ENCODE peak calls at places on chromosome 12, in seven cellular contexts. One of them, this sample, is unnamed.

GRCh38 chr12:51429705-51430104 is 5.1 kb downstream of the SLC4A8 start:
- DNase-seq in GM23338: no peak
- DNase-seq in RWPE1: no peak
- DNase-seq in IMR-90: no peak
- DNase-seq in vagina: no peak
- DNase-seq in neuronal stem cell: no peak
- DNase-seq in aorta: no peak
- DNase-seq in this sample: no peak

GRCh38 chr12:65958456-65958855 is 134.2 kb downstream of the HMGA2 start:
- DNase-seq in GM23338: peak; percentile 36
- DNase-seq in vagina: no peak
- DNase-seq in aorta: no peak
- DNase-seq in neuronal stem cell: no peak
- DNase-seq in RWPE1: peak; percentile 43
- DNase-seq in IMR-90: peak; percentile 59
- DNase-seq in this sample: no peak

GRCh38 chr12:34398706-34399630 is 376.7 kb downstream of the ALG10 start:
- DNase-seq in neuronal stem cell: no peak
- DNase-seq in GM23338: no peak
- DNase-seq in IMR-90: no peak
- DNase-seq in vagina: peak; percentile 83
- DNase-seq in RWPE1: no peak
- DNase-seq in aorta: peak; percentile 72
- DNase-seq in this sample: no peak

GRCh38 chr12:124392991-124393790 is 98.3 kb downstream of the RFLNA start:
- DNase-seq in aorta: peak; percentile 97
- DNase-seq in RWPE1: peak; percentile 45
- DNase-seq in neuronal stem cell: no peak
- DNase-seq in IMR-90: peak; percentile 58
- DNase-seq in vagina: no peak
- DNase-seq in GM23338: no peak
- DNase-seq in this sample: peak; percentile 55

GRCh38 chr12:62647586-62647985 is 181.0 kb downstream of the MON2 start:
- DNase-seq in GM23338: peak; percentile 22
- DNase-seq in IMR-90: no peak
- DNase-seq in vagina: no peak
- DNase-seq in aorta: no peak
- DNase-seq in RWPE1: no peak
- DNase-seq in neuronal stem cell: no peak
- DNase-seq in this sample: no peak

GRCh38 chr12:52059582-52060497 is 8.6 kb downstream of the NR4A1 start:
- DNase-seq in neuronal stem cell: no peak
- DNase-seq in GM23338: no peak
- DNase-seq in vagina: peak; percentile 93
- DNase-seq in RWPE1: no peak
- DNase-seq in IMR-90: peak; percentile 87
- DNase-seq in aorta: peak; percentile 78
- DNase-seq in this sample: no peak

GRCh38 chr12:68960162-68960501 is 27.2 kb upstream of the CPM start:
- DNase-seq in aorta: no peak
- DNase-seq in neuronal stem cell: no peak
- DNase-seq in IMR-90: peak; percentile 86
- DNase-seq in vagina: no peak
- DNase-seq in GM23338: no peak
- DNase-seq in RWPE1: no peak
- DNase-seq in this sample: no peak

GRCh38 chr12:104197264-104197663 is 18.3 kb upstream of the TXNRD1 start:
- DNase-seq in IMR-90: peak; percentile 40
- DNase-seq in RWPE1: no peak
- DNase-seq in GM23338: no peak
- DNase-seq in vagina: no peak
- DNase-seq in aorta: no peak
- DNase-seq in neuronal stem cell: no peak
- DNase-seq in this sample: no peak

GRCh38 chr12:86772688-86773087 is 516.5 kb upstream of the MGAT4C start:
- DNase-seq in RWPE1: peak; percentile 3
- DNase-seq in neuronal stem cell: no peak
- DNase-seq in GM23338: no peak
- DNase-seq in IMR-90: peak; percentile 43
- DNase-seq in vagina: no peak
- DNase-seq in aorta: no peak
- DNase-seq in this sample: no peak

GRCh38 chr12:27477049-27477448 is 30.5 kb downstream of the SMCO2 start:
- DNase-seq in RWPE1: no peak
- DNase-seq in aorta: no peak
- DNase-seq in IMR-90: no peak
- DNase-seq in GM23338: no peak
- DNase-seq in neuronal stem cell: no peak
- DNase-seq in vagina: no peak
- DNase-seq in this sample: no peak

GRCh38 chr12:60535363-60535762 is 939.5 kb downstream of the SLC16A7 start:
- DNase-seq in aorta: no peak
- DNase-seq in vagina: no peak
- DNase-seq in neuronal stem cell: no peak
- DNase-seq in GM23338: no peak
- DNase-seq in IMR-90: peak; percentile 0
- DNase-seq in RWPE1: no peak
- DNase-seq in this sample: no peak

GRCh38 chr12:68113644-68114043 is 45.9 kb downstream of the IFNG start:
- DNase-seq in IMR-90: no peak
- DNase-seq in vagina: no peak
- DNase-seq in GM23338: peak; percentile 72
- DNase-seq in aorta: no peak
- DNase-seq in neuronal stem cell: no peak
- DNase-seq in RWPE1: no peak
- DNase-seq in this sample: peak; percentile 22

GRCh38 chr12:6538420-6539275 is 4.3 kb downstream of the GAPDH start:
- DNase-seq in vagina: no peak
- DNase-seq in RWPE1: no peak
- DNase-seq in GM23338: peak; percentile 49
- DNase-seq in neuronal stem cell: no peak
- DNase-seq in IMR-90: peak; percentile 60
- DNase-seq in aorta: no peak
- DNase-seq in this sample: no peak

GRCh38 chr12:109999649-109999971 is 380 bp downstream of the ANKRD13A start:
- DNase-seq in neuronal stem cell: no peak
- DNase-seq in IMR-90: no peak
- DNase-seq in RWPE1: no peak
- DNase-seq in GM23338: no peak
- DNase-seq in vagina: no peak
- DNase-seq in aorta: peak; percentile 81
- DNase-seq in this sample: no peak

GRCh38 chr12:28855761-28856160 is 293.3 kb upstream of the FAR2 start:
- DNase-seq in aorta: no peak
- DNase-seq in IMR-90: no peak
- DNase-seq in vagina: no peak
- DNase-seq in GM23338: no peak
- DNase-seq in neuronal stem cell: no peak
- DNase-seq in RWPE1: no peak
- DNase-seq in this sample: no peak

GRCh38 chr12:93127582-93128331 is 198.7 kb upstream of the EEA1 start:
- DNase-seq in neuronal stem cell: no peak
- DNase-seq in GM23338: peak; percentile 69
- DNase-seq in IMR-90: peak; percentile 92
- DNase-seq in vagina: peak; percentile 91
- DNase-seq in aorta: peak; percentile 78
- DNase-seq in RWPE1: peak; percentile 60
- DNase-seq in this sample: peak; percentile 9

GRCh38 chr12:18595406-18595805 is 142.4 kb downstream of the PLCZ1 start:
- DNase-seq in vagina: no peak
- DNase-seq in neuronal stem cell: no peak
- DNase-seq in GM23338: peak; percentile 29
- DNase-seq in IMR-90: no peak
- DNase-seq in aorta: no peak
- DNase-seq in RWPE1: no peak
- DNase-seq in this sample: no peak

GRCh38 chr12:132702640-132703039 is 8.0 kb upstream of the PGAM5 start:
- DNase-seq in vagina: no peak
- DNase-seq in aorta: no peak
- DNase-seq in neuronal stem cell: no peak
- DNase-seq in GM23338: peak; percentile 21
- DNase-seq in RWPE1: no peak
- DNase-seq in IMR-90: no peak
- DNase-seq in this sample: no peak

GRCh38 chr12:68665016-68665569 is 21.7 kb upstream of the NUP107 start:
- DNase-seq in IMR-90: no peak
- DNase-seq in aorta: no peak
- DNase-seq in neuronal stem cell: no peak
- DNase-seq in GM23338: no peak
- DNase-seq in RWPE1: peak; percentile 4
- DNase-seq in vagina: no peak
- DNase-seq in this sample: no peak

GRCh38 chr12:109994262-109995175 is 1.6 kb downstream of the GIT2 start:
- DNase-seq in IMR-90: no peak
- DNase-seq in vagina: no peak
- DNase-seq in RWPE1: no peak
- DNase-seq in aorta: no peak
- DNase-seq in GM23338: no peak
- DNase-seq in neuronal stem cell: no peak
- DNase-seq in this sample: no peak

GRCh38 chr12:19227880-19228210 is 98.3 kb downstream of the PLEKHA5 start:
- DNase-seq in RWPE1: no peak
- DNase-seq in neuronal stem cell: no peak
- DNase-seq in aorta: no peak
- DNase-seq in IMR-90: no peak
- DNase-seq in vagina: no peak
- DNase-seq in GM23338: no peak
- DNase-seq in this sample: peak; percentile 26

GRCh38 chr12:124904306-124905098 is 9.9 kb downstream of the UBC start:
- DNase-seq in neuronal stem cell: no peak
- DNase-seq in vagina: peak; percentile 95
- DNase-seq in RWPE1: peak; percentile 88
- DNase-seq in IMR-90: peak; percentile 94
- DNase-seq in aorta: peak; percentile 95
- DNase-seq in GM23338: no peak
- DNase-seq in this sample: peak; percentile 25

GRCh38 chr12:125493704-125494308 is 428.6 kb downstream of the AACS start:
- DNase-seq in IMR-90: no peak
- DNase-seq in vagina: no peak
- DNase-seq in aorta: no peak
- DNase-seq in neuronal stem cell: no peak
- DNase-seq in RWPE1: no peak
- DNase-seq in GM23338: no peak
- DNase-seq in this sample: no peak

GRCh38 chr12:46378530-46378929 is 6.0 kb upstream of the SLC38A2 start:
- DNase-seq in neuronal stem cell: no peak
- DNase-seq in aorta: no peak
- DNase-seq in GM23338: peak; percentile 63
- DNase-seq in vagina: no peak
- DNase-seq in IMR-90: no peak
- DNase-seq in RWPE1: no peak
- DNase-seq in this sample: no peak
- H3K27ac ChIP-seq in neuronal stem cell: no peak overlapping the region
- H3K27ac ChIP-seq in aorta: no peak overlapping the region
- H3K27ac ChIP-seq in GM23338: peak overlapping the region; percentile 60
- H3K27ac ChIP-seq in vagina: no peak overlapping the region
- H3K27ac ChIP-seq in IMR-90: no peak overlapping the region
- H3K27ac ChIP-seq in RWPE1: no peak overlapping the region
- H3K27ac ChIP-seq in this sample: no peak overlapping the region

GRCh38 chr12:103075848-103076247 is 118.4 kb downstream of the ASCL1 start:
- DNase-seq in aorta: no peak
- DNase-seq in RWPE1: no peak
- DNase-seq in neuronal stem cell: no peak
- DNase-seq in vagina: no peak
- DNase-seq in IMR-90: no peak
- DNase-seq in GM23338: no peak
- DNase-seq in this sample: no peak
- H3K27ac ChIP-seq in aorta: no peak overlapping the region
- H3K27ac ChIP-seq in RWPE1: no peak overlapping the region
- H3K27ac ChIP-seq in neuronal stem cell: no peak overlapping the region
- H3K27ac ChIP-seq in vagina: no peak overlapping the region
- H3K27ac ChIP-seq in IMR-90: no peak overlapping the region
- H3K27ac ChIP-seq in GM23338: no peak overlapping the region
- H3K27ac ChIP-seq in this sample: no peak overlapping the region

DNA sequence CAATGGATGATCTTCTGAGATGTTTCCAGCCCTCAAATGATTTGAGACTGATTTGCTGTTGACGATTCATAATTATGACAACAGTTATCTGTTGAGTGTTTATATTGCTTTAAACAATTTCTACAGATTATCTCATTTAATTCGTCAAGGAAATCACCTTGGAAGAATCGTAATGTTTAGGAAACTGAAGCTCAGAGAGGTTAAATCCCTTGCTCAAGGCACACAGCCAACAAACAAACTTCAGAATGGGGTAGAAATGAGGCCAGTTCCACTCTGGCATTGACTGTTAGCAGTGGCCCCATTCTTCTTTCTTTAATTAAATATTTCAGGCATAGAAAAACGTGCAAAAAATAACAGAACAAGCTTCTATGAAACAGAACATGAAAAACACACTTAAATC is 4.0 kb upstream of the WSCD2 start:
- DNase-seq in neuronal stem cell: no peak
- DNase-seq in aorta: no peak
- DNase-seq in RWPE1: no peak
- DNase-seq in IMR-90: no peak
- DNase-seq in vagina: no peak
- DNase-seq in GM23338: no peak
- DNase-seq in this sample: no peak
- H3K27ac ChIP-seq in neuronal stem cell: no peak overlapping the region
- H3K27ac ChIP-seq in aorta: no peak overlapping the region
- H3K27ac ChIP-seq in RWPE1: no peak overlapping the region
- H3K27ac ChIP-seq in IMR-90: no peak overlapping the region
- H3K27ac ChIP-seq in vagina: no peak overlapping the region
- H3K27ac ChIP-seq in GM23338: no peak overlapping the region
- H3K27ac ChIP-seq in this sample: no peak overlapping the region

GRCh38 chr12:54004063-54004840 is 4.3 kb downstream of the HOXC9 start:
- DNase-seq in aorta: no peak
- DNase-seq in GM23338: no peak
- DNase-seq in IMR-90: no peak
- DNase-seq in vagina: no peak
- DNase-seq in neuronal stem cell: no peak
- DNase-seq in RWPE1: no peak
- DNase-seq in this sample: no peak

GRCh38 chr12:54004841-54005530 is 3.8 kb upstream of the HOXC8 start:
- DNase-seq in aorta: peak; percentile 87
- DNase-seq in IMR-90: no peak
- DNase-seq in RWPE1: no peak
- DNase-seq in vagina: no peak
- DNase-seq in neuronal stem cell: no peak
- DNase-seq in GM23338: peak; percentile 76
- DNase-seq in this sample: peak; percentile 57

GRCh38 chr12:54005853-54006699 is 2.7 kb upstream of the HOXC8 start:
- DNase-seq in IMR-90: peak; percentile 62
- DNase-seq in RWPE1: peak; percentile 81
- DNase-seq in aorta: peak; percentile 98
- DNase-seq in GM23338: peak; percentile 95
- DNase-seq in vagina: no peak
- DNase-seq in neuronal stem cell: peak; percentile 94
- DNase-seq in this sample: peak; percentile 96

GRCh38 chr12:54006700-54007220 is 2.0 kb upstream of the HOXC8 start:
- DNase-seq in neuronal stem cell: no peak
- DNase-seq in RWPE1: no peak
- DNase-seq in vagina: no peak
- DNase-seq in IMR-90: no peak
- DNase-seq in GM23338: no peak
- DNase-seq in aorta: no peak
- DNase-seq in this sample: no peak

DNA sequence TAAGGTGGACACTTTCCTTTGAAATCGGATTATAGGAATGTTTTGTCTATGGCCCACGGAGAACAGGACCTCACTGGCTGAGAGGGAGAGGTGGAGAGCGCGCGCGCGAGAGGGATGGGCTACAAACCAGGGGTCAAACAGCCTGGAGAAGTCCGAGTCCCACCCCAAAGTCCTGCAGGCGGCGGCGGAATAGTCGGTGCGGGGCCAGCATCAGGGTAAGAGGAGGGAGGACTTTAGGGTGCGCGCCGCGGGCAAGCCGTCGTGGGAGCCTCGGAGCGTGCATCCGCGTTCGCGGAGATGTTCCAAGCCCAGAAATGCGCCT is 3.3 kb upstream of the HOXC8 start:
- DNase-seq in RWPE1: no peak
- DNase-seq in aorta: peak; percentile 80
- DNase-seq in vagina: no peak
- DNase-seq in GM23338: no peak
- DNase-seq in neuronal stem cell: no peak
- DNase-seq in IMR-90: no peak
- DNase-seq in this sample: no peak
- H3K27ac ChIP-seq in RWPE1: no peak overlapping the region
- H3K27ac ChIP-seq in aorta: no peak overlapping the region
- H3K27ac ChIP-seq in vagina: no peak overlapping the region
- H3K27ac ChIP-seq in GM23338: no peak overlapping the region
- H3K27ac ChIP-seq in neuronal stem cell: no peak overlapping the region
- H3K27ac ChIP-seq in IMR-90: no peak overlapping the region
- H3K27ac ChIP-seq in this sample: no peak overlapping the region

This sample was measured in neural progenitor cell.